ENCODE peak calls at places on chromosome 6, in five cellular contexts. Q, L, W, X and G are unnamed samples.
A peak's percentile ranks its signal among the peaks of the same experiment; 100 is the strongest.

GRCh38 chr6:42184475-42184874 is 10.3 kb downstream of the GUCA1B start:
- DNase-seq in Q (no peak), L (no peak), W (no peak), X (no peak), G (no peak)

GRCh38 chr6:145110109-145110508 is 625.2 kb downstream of the EPM2A start:
- DNase-seq in Q (peak; percentile 72), L (no peak), W (no peak), X (no peak), G (no peak)

GRCh38 chr6:44054635-44055559 is 72.4 kb downstream of the MRPL14 start:
- DNase-seq in Q (no peak), L (no peak), W (no peak), X (peak; percentile 42), G (no peak)

GRCh38 chr6:155324993-155325392 is 10.7 kb upstream of the TFB1M start:
- DNase-seq in Q (no peak), L (no peak), W (no peak), X (no peak), G (no peak)

GRCh38 chr6:147283460-147283859 is 79.2 kb downstream of the STXBP5 start:
- DNase-seq in Q (peak; percentile 56), L (no peak), W (no peak), X (no peak), G (no peak)

GRCh38 chr6:7261030-7261841 is 51.8 kb downstream of the SSR1 start:
- DNase-seq in Q (peak; percentile 95), L (peak; percentile 89), W (peak; percentile 75), X (peak; percentile 89), G (peak; percentile 83)

GRCh38 chr6:128532827-128533226 is 12.4 kb upstream of the PTPRK start:
- DNase-seq in Q (peak; percentile 53), L (no peak), W (no peak), X (no peak), G (no peak)

GRCh38 chr6:169536446-169537170 is 165.2 kb downstream of the WDR27 start:
- DNase-seq in Q (peak; percentile 69), L (no peak), W (no peak), X (no peak), G (no peak)

GRCh38 chr6:81624443-81624842 is 128.0 kb downstream of the TENT5A start:
- DNase-seq in Q (no peak), L (no peak), W (no peak), X (no peak), G (no peak)

GRCh38 chr6:162032620-162033019 is 694.9 kb downstream of the PRKN start:
- DNase-seq in Q (no peak), L (no peak), W (no peak), X (no peak), G (no peak)

GRCh38 chr6:2706482-2706881 is 44.2 kb downstream of the MYLK4 start:
- DNase-seq in Q (no peak), L (no peak), W (no peak), X (no peak), G (no peak)

GRCh38 chr6:44739163-44739562 is 351.7 kb downstream of the CDC5L start:
- DNase-seq in Q (no peak), L (no peak), W (no peak), X (no peak), G (no peak)

GRCh38 chr6:47529734-47530133 is 52.1 kb downstream of the CD2AP start:
- DNase-seq in Q (no peak), L (no peak), W (no peak), X (no peak), G (no peak)

GRCh38 chr6:6931047-6932025 is 176.4 kb upstream of the RREB1 start:
- DNase-seq in Q (no peak), L (no peak), W (no peak), X (no peak), G (no peak)

GRCh38 chr6:131736010-131736409 is 25.2 kb upstream of the CTAGE9 start:
- DNase-seq in Q (no peak), L (no peak), W (no peak), X (no peak), G (no peak)

GRCh38 chr6:20873425-20874190 is 339.4 kb downstream of the CDKAL1 start:
- DNase-seq in Q (peak; percentile 58), L (no peak), W (peak; percentile 57), X (no peak), G (no peak)

GRCh38 chr6:41976794-41977484 is 35.3 kb upstream of the CCND3 start:
- DNase-seq in Q (peak; percentile 84), L (no peak), W (peak; percentile 73), X (no peak), G (no peak)

GRCh38 chr6:122653094-122653493 is 42.9 kb downstream of the PKIB start:
- DNase-seq in Q (peak; percentile 81), L (no peak), W (peak; percentile 3), X (no peak), G (no peak)

GRCh38 chr6:26327450-26328264 is 37.3 kb upstream of the BTN3A2 start:
- DNase-seq in Q (peak; percentile 70), L (no peak), W (peak; percentile 87), X (no peak), G (no peak)

GRCh38 chr6:111237757-111238260 is 150.5 kb downstream of the SLC16A10 start:
- DNase-seq in Q (no peak), L (no peak), W (no peak), X (no peak), G (no peak)

GRCh38 chr6:169789944-169790927 is 38.8 kb downstream of the ERMARD start:
- DNase-seq in Q (peak; percentile 65), L (peak; percentile 71), W (peak; percentile 67), X (peak; percentile 84), G (peak; percentile 31)

GRCh38 chr6:129150476-129150875 is 267.5 kb downstream of the LAMA2 start:
- DNase-seq in Q (no peak), L (no peak), W (no peak), X (no peak), G (no peak)

GRCh38 chr6:139856562-139856961 is 482.1 kb upstream of the CITED2 start:
- DNase-seq in Q (no peak), L (no peak), W (no peak), X (no peak), G (no peak)

GRCh38 chr6:106745396-106745795 is 116.0 kb downstream of the QRSL1 start:
- DNase-seq in Q (no peak), L (peak; percentile 24), W (no peak), X (no peak), G (no peak)
- H3K27ac ChIP-seq in Q (peak overlapping the region; percentile 99), L (no peak overlapping the region), W (peak overlapping the region; percentile 94), X (no peak overlapping the region), G (no peak overlapping the region)

GRCh38 chr6:17885079-17885478 is 102.4 kb downstream of the KIF13A start:
- DNase-seq in Q (peak; percentile 39), L (no peak), W (no peak), X (no peak), G (no peak)
- H3K27ac ChIP-seq in Q (no peak overlapping the region), L (no peak overlapping the region), W (peak overlapping the region; percentile 77), X (no peak overlapping the region), G (peak overlapping the region; percentile 78)

DNA sequence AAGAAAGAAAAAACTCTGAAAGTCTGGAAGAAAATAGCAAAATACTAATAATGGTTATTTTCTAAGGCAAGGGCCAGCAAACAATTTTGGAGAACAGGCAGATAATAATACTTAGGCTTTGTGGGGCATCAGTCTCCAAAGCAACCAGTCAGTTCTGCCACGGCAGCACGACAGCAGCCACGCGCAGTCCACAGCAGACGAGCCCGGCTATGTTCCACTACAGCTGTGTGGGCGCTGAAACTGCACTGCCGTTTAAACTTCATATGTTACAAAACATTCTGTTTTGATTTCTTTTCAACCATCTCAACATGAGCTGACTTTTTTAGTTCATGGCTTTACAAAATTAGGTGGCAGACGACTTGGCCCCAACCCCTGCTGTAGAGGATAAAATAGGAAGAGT is 29.9 kb downstream of the MRS2 start:
- DNase-seq in Q (no peak), L (no peak), W (no peak), X (no peak), G (no peak)
- H3K27ac ChIP-seq in Q (no peak overlapping the region), L (no peak overlapping the region), W (no peak overlapping the region), X (no peak overlapping the region), G (no peak overlapping the region)

GRCh38 chr6:31663961-31664789 is 622 bp downstream of the GPANK1 start:
- DNase-seq in Q (peak; percentile 73), L (no peak), W (no peak), X (peak; percentile 72), G (no peak)

GRCh38 chr6:31660998-31661866 is 654 bp upstream of the C6orf47 start:
- DNase-seq in Q (no peak), L (no peak), W (no peak), X (no peak), G (no peak)

GRCh38 chr6:31660224-31660997 is at the start of gene C6orf47:
- DNase-seq in Q (peak; percentile 78), L (peak; percentile 91), W (peak; percentile 73), X (peak; percentile 91), G (peak; percentile 83)

GRCh38 chr6:31663087-31663960 is 1.5 kb downstream of the GPANK1 start:
- DNase-seq in Q (peak; percentile 40), L (no peak), W (no peak), X (no peak), G (no peak)

GRCh38 chr6:31661867-31662723 is 1.5 kb upstream of the C6orf47 start:
- DNase-seq in Q (no peak), L (no peak), W (no peak), X (no peak), G (no peak)
- H3K27ac ChIP-seq in Q (no peak overlapping the region), L (no peak overlapping the region), W (no peak overlapping the region), X (no peak overlapping the region), G (no peak overlapping the region)

GRCh38 chr6:105272783-105273182 is 93.0 kb upstream of the POPDC3 start:
- DNase-seq in Q (peak; percentile 42), L (peak; percentile 72), W (peak; percentile 16), X (peak; percentile 80), G (no peak)
- H3K27ac ChIP-seq in Q (no peak overlapping the region), L (no peak overlapping the region), W (no peak overlapping the region), X (peak overlapping the region; percentile 90), G (no peak overlapping the region)

GRCh38 chr6:83155794-83156193 is 37.3 kb downstream of the PGM3 start:
- DNase-seq in Q (no peak), L (no peak), W (no peak), X (no peak), G (no peak)

GRCh38 chr6:83152913-83153312 is 40.2 kb downstream of the PGM3 start:
- DNase-seq in Q (no peak), L (no peak), W (no peak), X (no peak), G (no peak)

GRCh38 chr6:83151114-83151513 is 42.0 kb downstream of the PGM3 start:
- DNase-seq in Q (peak; percentile 34), L (no peak), W (no peak), X (no peak), G (no peak)

DNA sequence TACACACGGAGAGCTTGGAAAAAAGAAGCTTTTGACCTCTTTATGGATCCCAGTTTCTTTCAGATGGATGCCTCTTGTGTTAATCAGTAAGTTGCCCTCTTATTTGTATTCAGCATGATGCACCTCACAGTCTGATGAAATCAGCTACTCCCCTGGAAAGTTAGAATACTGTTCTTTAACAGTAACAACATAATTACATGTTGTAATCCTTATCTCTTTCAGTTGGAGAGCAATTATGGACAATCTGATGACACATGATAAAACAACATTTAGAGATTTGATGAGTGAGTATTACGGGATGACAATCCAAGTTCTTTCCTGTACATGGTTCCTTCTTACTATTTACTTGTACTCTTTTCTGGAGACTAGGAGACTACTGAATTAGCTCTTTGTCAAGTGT is 39.1 kb downstream of the PGM3 start:
- DNase-seq in Q (no peak), L (no peak), W (no peak), X (no peak), G (no peak)
- H3K27ac ChIP-seq in Q (no peak overlapping the region), L (no peak overlapping the region), W (no peak overlapping the region), X (no peak overlapping the region), G (no peak overlapping the region)